ENCODE peak calls at places on chromosomes 4 and X, in six cellular contexts. S is cardiac muscle cell, B is psoas muscle, K is ascending aorta, T is A549, L is sigmoid colon. R is an unnamed sample.

GRCh38 chr4:74293558-74293957 is 14.7 kb upstream of the EPGN start:
- DNase-seq in S (no peak), B (no peak), K (no peak), T (no peak), L (no peak), R (no peak)

GRCh38 chrX:130091976-130092522 is 18.2 kb downstream of the ELF4 start:
- DNase-seq in S (no peak), B (peak; percentile 62), K (peak; percentile 78), T (no peak), L (no peak), R (no peak)

GRCh38 chr4:99510721-99511120 is at the start of gene C4orf17:
- DNase-seq in S (no peak), B (no peak), K (no peak), T (no peak), L (no peak), R (no peak)

GRCh38 chrX:1614927-1615326 is at the start of gene ASMT:
- DNase-seq in S (no peak), B (no peak), K (no peak), T (no peak), L (no peak), R (no peak)

GRCh38 chr4:15232725-15233597 is 194.9 kb upstream of the C1QTNF7 start:
- DNase-seq in S (no peak), B (no peak), K (no peak), T (no peak), L (no peak), R (no peak)

GRCh38 chr4:145804134-145804533 is 124.2 kb downstream of the C4orf51 start:
- DNase-seq in S (no peak), B (no peak), K (no peak), T (peak; percentile 11), L (no peak), R (no peak)

GRCh38 chr4:78220283-78220682 is 163.2 kb downstream of the FRAS1 start:
- DNase-seq in S (no peak), B (no peak), K (no peak), T (no peak), L (no peak), R (no peak)

GRCh38 chr4:55216871-55217635 is 91.7 kb upstream of the KDR start:
- DNase-seq in S (no peak), B (no peak), K (no peak), T (no peak), L (no peak), R (no peak)

DNA sequence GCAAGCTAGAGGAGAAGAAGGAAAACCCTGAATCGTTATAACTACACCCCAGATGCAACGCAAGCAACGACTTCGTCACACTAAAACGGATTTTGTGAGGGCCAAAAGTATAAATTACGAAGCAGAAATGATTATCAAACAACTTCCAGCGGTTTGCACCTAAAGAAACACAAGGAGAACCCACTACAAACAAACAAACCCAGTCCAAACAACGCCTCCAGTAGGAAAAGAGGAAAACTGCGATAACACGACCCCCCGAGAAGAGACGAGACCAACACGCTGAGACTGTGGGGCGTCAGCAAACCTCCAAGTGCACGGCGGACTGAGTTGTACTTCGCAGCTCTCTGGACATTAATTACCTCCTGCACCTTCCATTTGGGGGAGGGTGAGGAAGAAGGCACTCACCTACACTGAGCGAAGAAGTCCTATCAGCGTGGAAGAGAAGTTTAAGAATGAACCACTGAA is at the start of gene MAB21L2:
- DNase-seq in S (peak; percentile 10), B (no peak), K (no peak), T (no peak), L (peak; percentile 68), R (no peak)
- H3K4me3 ChIP-seq in S (peak within 1 kb of the TSS; percentile 5), B (peak within 1 kb of the TSS; percentile 46), K (peak within 1 kb of the TSS; percentile 51), T (no peak within 1 kb of the TSS), L (peak within 1 kb of the TSS; percentile 79), R (peak within 1 kb of the TSS; percentile 37)

DNA sequence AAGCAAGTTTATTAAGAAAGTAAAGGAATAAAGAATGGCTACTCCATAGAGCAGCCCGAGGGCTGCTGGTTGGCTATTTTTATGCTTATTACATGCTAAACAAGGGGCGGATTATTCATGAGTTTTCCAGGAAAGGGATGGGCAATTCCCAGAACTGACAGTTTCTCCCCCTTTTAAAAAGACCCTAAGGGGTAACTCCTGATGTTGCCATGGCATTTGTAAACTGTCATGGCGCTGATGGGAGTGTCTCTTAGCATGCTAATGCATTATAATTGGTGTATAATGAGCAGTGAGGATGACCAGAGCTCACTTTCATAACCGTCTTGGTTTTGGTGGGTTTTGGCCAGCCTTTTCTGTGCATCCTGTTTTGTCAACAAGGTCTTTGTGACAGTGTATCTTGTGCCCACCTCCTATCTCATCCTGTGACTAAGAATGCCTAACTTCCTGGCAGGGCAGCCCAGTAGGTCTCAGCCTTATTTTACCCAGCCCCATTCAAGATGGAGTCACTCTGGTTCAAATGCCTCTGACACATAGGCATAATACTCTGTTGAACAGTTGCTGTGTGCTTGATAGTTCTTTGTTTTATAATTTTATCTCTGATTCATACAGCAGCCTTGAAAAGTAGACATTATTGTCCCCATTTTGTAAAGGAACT is 25.8 kb downstream of the GAB1 start:
- DNase-seq in S (no peak), B (no peak), K (no peak), T (no peak), L (no peak), R (no peak)
- H3K4me1 ChIP-seq in S (no peaks in the 10 kb centered on the region), B (peaks cover 62% of the 10 kb centered on the region), K (peaks cover 7% of the 10 kb centered on the region), T (peaks cover 14% of the 10 kb centered on the region), L (no peaks in the 10 kb centered on the region), R (peaks cover 94% of the 10 kb centered on the region)

DNA sequence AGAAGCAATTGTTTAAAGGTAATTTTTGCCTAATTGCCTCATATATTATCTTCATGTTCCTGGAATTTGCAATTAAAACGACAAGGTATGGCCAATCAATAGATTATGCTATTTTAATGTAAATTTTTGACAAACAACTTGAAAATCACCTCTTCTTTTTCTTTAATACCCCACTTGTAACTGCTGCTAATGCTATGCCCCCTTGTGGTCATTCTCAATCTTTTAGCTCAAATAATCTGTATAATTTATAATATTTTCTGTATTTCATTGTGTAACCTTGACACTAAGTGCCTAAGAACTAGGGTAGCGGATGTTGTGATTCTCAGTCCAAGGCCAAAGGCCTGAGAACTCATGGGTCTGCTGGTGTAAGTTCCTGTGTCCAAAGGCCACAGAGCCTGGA is 831.7 kb upstream of the POU3F4 start:
- DNase-seq in S (no peak), B (no peak), K (no peak), T (peak; percentile 1), L (no peak), R (no peak)
- TF ChIP-seq CTCF in S (no peak), B (peak; percentile 18), K (no peak), T (peak; percentile 14), L (no peak), R (no peak)

GRCh38 chrX:10111364-10112148 is 45.2 kb upstream of the CLCN4 start:
- DNase-seq in S (no peak), B (no peak), K (no peak), T (no peak), L (peak; percentile 75), R (no peak)
- H3K4me3 ChIP-seq in S (no peak overlapping the region), B (no peak overlapping the region), K (no peak overlapping the region), T (no peak overlapping the region), L (no peak overlapping the region), R (no peak overlapping the region)

DNA sequence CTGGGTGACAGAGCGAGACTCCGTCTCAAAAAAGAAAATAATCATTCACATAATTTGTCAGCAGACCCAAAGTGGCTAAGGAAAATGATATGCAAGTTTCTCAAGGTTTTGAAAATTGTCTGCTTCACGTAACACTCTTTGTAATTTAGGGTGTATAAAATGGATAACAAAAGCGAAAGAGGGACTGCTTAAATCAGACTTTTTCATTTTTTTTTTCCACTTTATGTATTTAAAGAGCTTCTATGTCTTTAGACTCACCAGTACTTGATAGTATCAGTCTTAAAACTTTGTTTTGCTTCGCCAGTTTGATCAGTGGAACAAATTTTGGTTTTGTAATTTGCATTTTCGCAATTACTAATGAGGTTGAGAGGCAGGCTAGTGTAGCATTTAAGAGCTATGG is 34.6 kb downstream of the USP9X start:
- DNase-seq in S (no peak), B (no peak), K (no peak), T (no peak), L (no peak), R (no peak)
- H3K4me1 ChIP-seq in S (no peaks in the 10 kb centered on the region), B (peaks cover 17% of the 10 kb centered on the region), K (no peaks in the 10 kb centered on the region), T (peaks cover 35% of the 10 kb centered on the region), L (no peaks in the 10 kb centered on the region), R (no peaks in the 10 kb centered on the region)

GRCh38 chr4:186858355-186858754 is 134.7 kb upstream of the FAT1 start:
- DNase-seq in S (no peak), B (no peak), K (no peak), T (no peak), L (no peak), R (no peak)

GRCh38 chr4:186855111-186855510 is 131.5 kb upstream of the FAT1 start:
- DNase-seq in S (no peak), B (no peak), K (no peak), T (no peak), L (no peak), R (no peak)

GRCh38 chr4:186854256-186854655 is 130.6 kb upstream of the FAT1 start:
- DNase-seq in S (no peak), B (no peak), K (no peak), T (no peak), L (no peak), R (no peak)

GRCh38 chr4:186857793-186858192 is 134.1 kb upstream of the FAT1 start:
- DNase-seq in S (no peak), B (no peak), K (no peak), T (no peak), L (no peak), R (no peak)

DNA sequence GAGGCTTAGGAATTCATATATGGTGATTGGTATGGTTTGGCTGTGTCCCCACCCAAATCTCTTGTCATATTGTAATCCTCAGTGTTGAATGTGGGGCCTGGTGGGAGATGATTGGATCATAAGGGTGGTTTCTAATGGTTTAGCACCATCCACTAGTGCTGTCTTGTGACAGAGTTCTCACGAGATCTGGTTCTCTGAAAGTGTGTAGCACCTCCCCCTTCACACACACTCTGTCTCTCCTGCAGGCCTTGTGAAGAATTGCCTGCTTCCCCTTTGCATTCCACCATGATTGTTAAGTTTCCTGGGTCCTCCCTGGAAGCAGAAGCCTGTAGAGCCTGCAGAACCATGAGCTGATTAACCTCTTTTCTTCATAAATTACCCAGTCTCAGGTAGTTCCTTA is 135.8 kb upstream of the FAT1 start:
- DNase-seq in S (no peak), B (no peak), K (no peak), T (no peak), L (no peak), R (no peak)
- TF ChIP-seq CTCF in S (no peak), B (no peak), K (no peak), T (no peak), L (no peak), R (no peak)